ENCODE peak calls at places on chromosomes 1 and 21, in four cellular contexts. I is bronchial epithelial cell, J is hepatocyte, W is breast epithelium. E is an unnamed sample.

GRCh38 chr1:203039609-203040517 is 13.6 kb downstream of the PPFIA4 start:
- DNase-seq in I (no peak), J (peak; percentile 64), W (no peak), E (peak; percentile 38)

GRCh38 chr1:10640079-10640578 is 156.3 kb downstream of the CASZ1 start:
- DNase-seq in I (no peak), J (no peak), W (no peak), E (no peak)

GRCh38 chr1:22799971-22800370 is 89.3 kb downstream of the EPHB2 start:
- DNase-seq in I (no peak), J (no peak), W (no peak), E (no peak)

GRCh38 chr1:24191860-24192259 is 4.8 kb upstream of the IFNLR1 start:
- DNase-seq in I (peak; percentile 97), J (peak; percentile 64), W (no peak), E (no peak)

GRCh38 chr1:173213665-173214064 is 6.5 kb upstream of the TNFSF4 start:
- DNase-seq in I (no peak), J (no peak), W (no peak), E (no peak)

GRCh38 chr1:29753771-29754607 is 517.7 kb downstream of the PTPRU start:
- DNase-seq in I (no peak), J (no peak), W (no peak), E (no peak)

GRCh38 chr1:38746966-38747600 is 112.5 kb downstream of the RRAGC start:
- DNase-seq in I (no peak), J (no peak), W (no peak), E (no peak)

GRCh38 chr1:91895832-91896556 is 10.0 kb upstream of the TGFBR3 start:
- DNase-seq in I (no peak), J (no peak), W (no peak), E (no peak)

GRCh38 chr1:53417003-53417402 is 42.2 kb upstream of the DMRTB1 start:
- DNase-seq in I (no peak), J (no peak), W (no peak), E (no peak)

GRCh38 chr21:31913191-31913608 is 40.4 kb downstream of the HUNK start:
- DNase-seq in I (no peak), J (no peak), W (no peak), E (no peak)

GRCh38 chr1:50424045-50424939 is 1.0 kb upstream of the DMRTA2 start:
- DNase-seq in I (no peak), J (no peak), W (no peak), E (no peak)

GRCh38 chr1:67097305-67097704 is 37.5 kb downstream of the C1orf141 start:
- DNase-seq in I (no peak), J (no peak), W (no peak), E (no peak)

GRCh38 chr21:15301736-15302135 is 236.9 kb upstream of the NRIP1 start:
- DNase-seq in I (peak; percentile 77), J (no peak), W (no peak), E (no peak)

GRCh38 chr1:177914603-177915002 is 55.3 kb downstream of the SEC16B start:
- DNase-seq in I (peak; percentile 76), J (no peak), W (no peak), E (no peak)

GRCh38 chr21:45255381-45256020 is 32.2 kb downstream of the POFUT2 start:
- DNase-seq in I (peak; percentile 5), J (no peak), W (no peak), E (peak; percentile 19)

GRCh38 chr1:160082487-160082886 is 1.1 kb downstream of the KCNJ9 start:
- DNase-seq in I (no peak), J (no peak), W (no peak), E (no peak)
- H3K27me3 ChIP-seq in I (peaks cover 22% of the 10 kb centered on the region), J (peaks cover 54% of the 10 kb centered on the region), W (peaks cover 30% of the 10 kb centered on the region), E (no peaks in the 10 kb centered on the region)

GRCh38 chr1:3242408-3243270 is 173.6 kb downstream of the PRDM16 start:
- DNase-seq in I (no peak), J (no peak), W (no peak), E (no peak)
- H3K27me3 ChIP-seq in I (no peaks in the 10 kb centered on the region), J (peaks cover 6% of the 10 kb centered on the region), W (peaks cover 89% of the 10 kb centered on the region), E (no peaks in the 10 kb centered on the region)

GRCh38 chr1:4023678-4024077 is 123.6 kb upstream of the C1orf174 start:
- DNase-seq in I (no peak), J (peak; percentile 4), W (no peak), E (no peak)

GRCh38 chr1:4021895-4022268 is 121.8 kb upstream of the C1orf174 start:
- DNase-seq in I (no peak), J (no peak), W (no peak), E (no peak)

GRCh38 chr1:4024811-4025210 is 124.7 kb upstream of the C1orf174 start:
- DNase-seq in I (no peak), J (no peak), W (no peak), E (no peak)

GRCh38 chr1:4021153-4021894 is 121.3 kb upstream of the C1orf174 start:
- DNase-seq in I (no peak), J (peak; percentile 2), W (no peak), E (no peak)

GRCh38 chr1:4022715-4023114 is 122.6 kb upstream of the C1orf174 start:
- DNase-seq in I (no peak), J (peak; percentile 1), W (no peak), E (no peak)
- H3K27me3 ChIP-seq in I (no peaks in the 10 kb centered on the region), J (peaks cover 8% of the 10 kb centered on the region), W (peaks cover 20% of the 10 kb centered on the region), E (no peaks in the 10 kb centered on the region)

GRCh38 chr1:114215426-114215825 is 61.8 kb upstream of the SYT6 start:
- DNase-seq in I (no peak), J (no peak), W (no peak), E (no peak)

GRCh38 chr1:114216431-114217173 is 62.9 kb upstream of the SYT6 start:
- DNase-seq in I (no peak), J (no peak), W (no peak), E (no peak)

GRCh38 chr1:114209971-114210370 is 56.3 kb upstream of the SYT6 start:
- DNase-seq in I (no peak), J (no peak), W (no peak), E (no peak)

GRCh38 chr1:114218397-114219237 is 64.9 kb upstream of the SYT6 start:
- DNase-seq in I (no peak), J (no peak), W (no peak), E (no peak)

GRCh38 chr1:114214016-114214415 is 60.3 kb upstream of the SYT6 start:
- DNase-seq in I (no peak), J (no peak), W (no peak), E (no peak)
- H3K27me3 ChIP-seq in I (no peaks in the 10 kb centered on the region), J (no peaks in the 10 kb centered on the region), W (no peaks in the 10 kb centered on the region), E (no peaks in the 10 kb centered on the region)

DNA sequence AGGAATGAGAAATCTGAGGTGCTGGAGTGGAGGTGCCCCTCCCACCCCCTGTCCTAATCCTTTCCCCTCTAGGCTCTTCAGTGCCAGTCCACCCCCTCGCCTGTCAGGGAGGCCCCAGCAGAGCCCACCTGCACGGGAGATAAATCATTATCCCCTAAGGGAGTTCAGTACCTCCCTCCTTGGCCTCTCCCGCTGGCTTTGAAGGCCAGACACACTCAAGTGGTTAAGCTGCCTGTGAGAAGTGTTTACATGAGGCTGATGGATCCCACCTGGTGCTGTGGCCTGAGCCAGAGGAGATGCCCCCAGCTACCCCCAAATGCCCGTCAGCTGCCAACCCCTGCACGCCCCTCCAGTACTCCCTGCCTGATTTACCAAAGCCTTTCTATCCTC is 3.7 kb downstream of the RSPO1 start:
- DNase-seq in I (no peak), J (no peak), W (no peak), E (no peak)
- H3K27me3 ChIP-seq in I (peaks cover 52% of the 10 kb centered on the region), J (peaks cover 98% of the 10 kb centered on the region), W (peaks cover 62% of the 10 kb centered on the region), E (peaks cover 2% of the 10 kb centered on the region)

E was measured in Caco-2.